ENCODE peak calls at places on chromosomes 2 and 18, in four cellular contexts. L is K562, N is HL-60, E is GM12878. Y is an unnamed sample.

GRCh38 chr18:39414009-39414700 is 1848.6 kb upstream of the CELF4 start:
- DNase-seq in L (no peak), N (no peak), E (no peak), Y (no peak)

GRCh38 chr18:58104071-58104470 is 60.0 kb downstream of the NEDD4L start:
- DNase-seq in L (no peak), N (peak; percentile 27), E (no peak), Y (no peak)

GRCh38 chr2:242098445-242099128 is 229.1 kb downstream of the RTP5 start:
- DNase-seq in L (peak; percentile 85), N (peak; percentile 79), E (peak; percentile 40), Y (no peak)

GRCh38 chr2:186493564-186494085 is 7.6 kb downstream of the ZC3H15 start:
- DNase-seq in L (no peak), N (no peak), E (no peak), Y (no peak)

GRCh38 chr2:138630164-138630563 is 128.6 kb downstream of the SPOPL start:
- DNase-seq in L (no peak), N (no peak), E (no peak), Y (no peak)

GRCh38 chr18:63438181-63438580 is 15.9 kb upstream of the VPS4B start:
- DNase-seq in L (no peak), N (no peak), E (no peak), Y (no peak)

GRCh38 chr18:56738184-56738583 is 87.0 kb downstream of the WDR7 start:
- DNase-seq in L (no peak), N (no peak), E (no peak), Y (no peak)

GRCh38 chr2:5364361-5364760 is 327.8 kb upstream of the SOX11 start:
- DNase-seq in L (no peak), N (no peak), E (no peak), Y (no peak)

GRCh38 chr2:224884188-224884587 is 158.1 kb downstream of the DOCK10 start:
- DNase-seq in L (no peak), N (peak; percentile 66), E (no peak), Y (no peak)

GRCh38 chr2:14558382-14558919 is 74.1 kb upstream of the LRATD1 start:
- DNase-seq in L (no peak), N (no peak), E (no peak), Y (no peak)

GRCh38 chr2:240520143-240520973 is 37.4 kb downstream of the ANKMY1 start:
- DNase-seq in L (no peak), N (no peak), E (no peak), Y (no peak)

GRCh38 chr2:37683926-37684780 is 12.7 kb upstream of the CDC42EP3 start:
- DNase-seq in L (no peak), N (no peak), E (no peak), Y (no peak)

GRCh38 chr18:43714346-43715010 is 437.2 kb upstream of the SYT4 start:
- DNase-seq in L (no peak), N (no peak), E (no peak), Y (no peak)

GRCh38 chr2:96926791-96927190 is 56.9 kb upstream of the SEMA4C start:
- DNase-seq in L (no peak), N (no peak), E (no peak), Y (no peak)

GRCh38 chr2:152028182-152028862 is 70.5 kb downstream of the CACNB4 start:
- DNase-seq in L (no peak), N (no peak), E (no peak), Y (no peak)

GRCh38 chr2:176079851-176080539 is 3.8 kb downstream of the EVX2 start:
- DNase-seq in L (peak; percentile 84), N (peak; percentile 52), E (no peak), Y (no peak)

GRCh38 chr2:212842544-212843185 is 304.1 kb upstream of the ERBB4 start:
- DNase-seq in L (no peak), N (no peak), E (no peak), Y (no peak)

GRCh38 chr18:25298853-25299274 is 53.1 kb downstream of the ZNF521 start:
- DNase-seq in L (peak; percentile 53), N (no peak), E (no peak), Y (no peak)

GRCh38 chr2:168988755-168989154 is 42.4 kb downstream of the ABCB11 start:
- DNase-seq in L (no peak), N (no peak), E (no peak), Y (no peak)

GRCh38 chr2:57182941-57183340 is 863.7 kb upstream of the VRK2 start:
- DNase-seq in L (no peak), N (no peak), E (no peak), Y (no peak)

GRCh38 chr2:10532631-10533101 is 84.5 kb upstream of the ODC1 start:
- DNase-seq in L (no peak), N (no peak), E (no peak), Y (no peak)

GRCh38 chr2:66888791-66889631 is 454.1 kb downstream of the MEIS1 start:
- DNase-seq in L (no peak), N (no peak), E (no peak), Y (no peak)

GRCh38 chr18:48488388-48488850 is 50.4 kb upstream of the CTIF start:
- DNase-seq in L (peak; percentile 14), N (no peak), E (no peak), Y (no peak)

GRCh38 chr2:8389373-8390108 is 292.3 kb upstream of the ID2 start:
- DNase-seq in L (no peak), N (no peak), E (no peak), Y (no peak)

GRCh38 chr2:150513647-150514046 is 26.2 kb upstream of the RND3 start:
- DNase-seq in L (no peak), N (no peak), E (no peak), Y (no peak)

GRCh38 chr2:111135910-111136297 is 15.2 kb downstream of the BCL2L11 start:
- DNase-seq in L (peak; percentile 13), N (peak; percentile 25), E (no peak), Y (no peak)

GRCh38 chr2:165902929-165903328 is 50.6 kb downstream of the TTC21B start:
- DNase-seq in L (no peak), N (no peak), E (no peak), Y (no peak)

GRCh38 chr2:115910270-115910669 is 1467.8 kb downstream of the DPP10 start:
- DNase-seq in L (no peak), N (no peak), E (no peak), Y (no peak)

GRCh38 chr2:232022733-232023132 is 61.2 kb downstream of the DIS3L2 start:
- DNase-seq in L (no peak), N (no peak), E (no peak), Y (no peak)

GRCh38 chr2:232021881-232022280 is 60.4 kb downstream of the DIS3L2 start:
- DNase-seq in L (no peak), N (no peak), E (no peak), Y (no peak)

GRCh38 chr2:232023426-232023825 is 61.9 kb downstream of the DIS3L2 start:
- DNase-seq in L (no peak), N (no peak), E (no peak), Y (no peak)

GRCh38 chr2:232026941-232027340 is 65.4 kb downstream of the DIS3L2 start:
- DNase-seq in L (no peak), N (no peak), E (peak; percentile 56), Y (peak; percentile 9)

DNA sequence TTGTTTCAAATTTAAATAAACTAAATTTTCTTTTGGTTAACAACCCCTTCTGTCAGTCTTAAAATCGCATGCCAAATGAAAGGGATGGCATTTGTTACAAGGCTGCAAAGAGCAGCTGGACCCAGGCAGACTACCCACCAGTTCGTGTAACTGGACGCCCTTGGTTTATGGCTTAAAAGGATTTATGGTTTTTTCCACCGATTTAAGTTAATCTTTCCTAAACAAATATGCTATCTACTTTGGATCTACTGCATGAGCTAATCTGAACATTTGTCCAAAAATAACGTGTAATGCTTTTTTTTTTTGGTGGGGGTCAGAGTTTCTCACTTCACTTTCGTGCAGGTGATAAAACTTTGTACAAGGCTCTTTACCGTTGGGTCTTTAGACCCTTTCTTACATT is 62.9 kb downstream of the DIS3L2 start:
- DNase-seq in L (no peak), N (no peak), E (no peak), Y (no peak)
- TF ChIP-seq SPI1 in L (no peak), N (no peak), E (no peak), Y (no peak)

GRCh38 chr2:105934467-105934866 is 189.8 kb downstream of the NCK2 start:
- DNase-seq in L (no peak), N (no peak), E (no peak), Y (no peak)

GRCh38 chr2:105933906-105934305 is 189.2 kb downstream of the NCK2 start:
- DNase-seq in L (peak; percentile 40), N (no peak), E (no peak), Y (no peak)

GRCh38 chr2:105937498-105937897 is 192.8 kb downstream of the NCK2 start:
- DNase-seq in L (no peak), N (no peak), E (no peak), Y (no peak)

GRCh38 chr2:105935048-105935447 is 190.3 kb downstream of the NCK2 start:
- DNase-seq in L (no peak), N (no peak), E (no peak), Y (no peak)

DNA sequence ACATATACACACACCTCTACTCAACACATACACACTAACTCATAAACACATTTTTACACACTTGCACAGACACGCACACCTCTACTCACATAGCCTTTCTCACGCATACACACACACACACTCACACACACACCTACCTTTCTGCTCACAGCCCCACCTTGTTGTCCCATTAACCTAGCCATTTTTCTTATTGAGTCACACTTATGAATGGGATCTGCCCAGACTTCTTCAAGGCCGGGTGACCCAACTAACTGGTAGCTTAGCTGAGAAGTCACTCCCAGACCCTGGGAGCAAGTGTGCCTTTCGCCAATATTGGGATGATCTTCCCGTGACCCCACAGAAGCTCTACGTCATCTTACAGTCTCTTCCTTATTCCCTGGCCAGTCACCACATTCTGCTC is 192.2 kb downstream of the NCK2 start:
- DNase-seq in L (no peak), N (no peak), E (no peak), Y (no peak)
- TF ChIP-seq SPI1 in L (no peak), N (no peak), E (no peak), Y (no peak)

DNA sequence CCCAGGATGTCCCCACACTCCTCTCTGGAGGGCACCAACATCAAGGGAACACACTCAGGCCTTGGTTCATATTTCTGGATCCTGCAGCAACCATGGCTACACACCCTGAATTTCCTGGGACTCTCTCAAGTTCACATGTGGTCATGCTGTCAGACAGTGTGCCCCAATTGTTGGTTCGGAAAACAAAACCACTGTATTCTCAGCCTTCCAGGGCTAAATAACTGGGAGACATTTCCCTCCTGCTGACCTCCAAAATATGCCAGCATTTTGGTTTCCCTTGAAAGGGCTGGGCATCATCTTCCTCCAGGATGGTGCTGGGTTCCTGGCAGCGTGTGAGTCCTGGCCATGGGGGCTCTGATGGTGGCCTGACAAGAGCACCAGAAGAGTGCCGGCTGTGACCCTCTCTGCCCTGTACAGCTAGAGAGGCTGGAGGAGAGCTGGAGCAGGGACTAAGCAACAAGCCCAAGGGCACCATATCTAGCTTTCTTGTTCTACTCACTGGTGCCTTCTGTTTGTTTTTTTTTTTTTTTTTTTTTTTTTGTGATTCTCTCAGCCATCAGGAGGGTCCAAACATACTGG is 37.5 kb upstream of the WIPF1 start:
- DNase-seq in L (no peak), N (no peak), E (no peak), Y (no peak)
- TF ChIP-seq SPI1 in L (no peak), N (no peak), E (no peak), Y (no peak)

GRCh38 chr2:73926493-73927327 is at the start of gene DGUOK:
- DNase-seq in L (peak; percentile 99), N (peak; percentile 100), E (peak; percentile 97), Y (peak; percentile 82)

GRCh38 chr2:73927344-73927743 is 664 bp downstream of the DGUOK start:
- DNase-seq in L (no peak), N (no peak), E (no peak), Y (no peak)

GRCh38 chr2:73922681-73923080 is 4.0 kb upstream of the DGUOK start:
- DNase-seq in L (no peak), N (no peak), E (no peak), Y (no peak)

GRCh38 chr2:73925853-73926492 is 707 bp upstream of the DGUOK start:
- DNase-seq in L (peak; percentile 36), N (no peak), E (no peak), Y (no peak)

GRCh38 chr2:73925033-73925704 is 1.5 kb upstream of the DGUOK start:
- DNase-seq in L (no peak), N (peak; percentile 51), E (no peak), Y (no peak)
- TF ChIP-seq SPI1 in L (no peak), N (peak; percentile 12), E (no peak), Y (no peak)

Y was measured in GM12891.